ENCODE peak calls at places on chromosomes 13 and 19, in ten cellular contexts. H, N, L, C, E, Z, I, A, B and K are unnamed samples.

GRCh38 chr19:58511353-58512208 is at the start of gene SLC27A5:
- DNase-seq in H (no peak), N (no peak), L (no peak), C (no peak), E (no peak), Z (no peak), I (no peak), A (peak), B (no peak), K (no peak)

GRCh38 chr19:18322318-18322758 is 538 bp downstream of the LSM4 start:
- DNase-seq in H (peak), N (no peak), L (peak), C (peak), E (peak), Z (no peak), I (peak), A (peak), B (peak), K (peak)

GRCh38 chr13:73938375-73939070 is 195.7 kb downstream of the KLF12 start:
- DNase-seq in H (peak), N (no peak), L (no peak), C (peak), E (peak), Z (no peak), I (no peak), A (no peak), B (no peak), K (no peak)

GRCh38 chr19:49938662-49939061 is 9.4 kb upstream of the NUP62 start:
- DNase-seq in H (no peak), N (no peak), L (no peak), C (no peak), E (no peak), Z (peak), I (no peak), A (no peak), B (no peak), K (no peak)

GRCh38 chr13:34654203-34654602 is 287.9 kb upstream of the NBEA start:
- DNase-seq in H (no peak), N (no peak), L (no peak), C (no peak), E (no peak), Z (no peak), I (no peak), A (no peak), B (no peak), K (no peak)

GRCh38 chr13:96898855-96899254 is 95.4 kb downstream of the OXGR1 start:
- DNase-seq in H (no peak), N (no peak), L (no peak), C (no peak), E (no peak), Z (no peak), I (no peak), A (no peak), B (no peak), K (no peak)

GRCh38 chr13:101792189-101792588 is 339.7 kb downstream of the ITGBL1 start:
- DNase-seq in H (no peak), N (no peak), L (no peak), C (no peak), E (no peak), Z (no peak), I (no peak), A (no peak), B (no peak), K (no peak)

GRCh38 chr19:31344403-31344802 is 4.8 kb downstream of the TSHZ3 start:
- DNase-seq in H (no peak), N (no peak), L (no peak), C (no peak), E (no peak), Z (no peak), I (no peak), A (no peak), B (no peak), K (no peak)

GRCh38 chr19:16383584-16384161 is 59.0 kb downstream of the KLF2 start:
- DNase-seq in H (no peak), N (no peak), L (no peak), C (no peak), E (no peak), Z (no peak), I (peak), A (no peak), B (no peak), K (no peak)

GRCh38 chr19:44823373-44823698 is 14.4 kb downstream of the BCAM start:
- DNase-seq in H (no peak), N (no peak), L (no peak), C (no peak), E (no peak), Z (no peak), I (no peak), A (no peak), B (no peak), K (no peak)

GRCh38 chr19:49155830-49156346 is 692 bp upstream of the HRC start:
- DNase-seq in H (no peak), N (no peak), L (no peak), C (no peak), E (no peak), Z (peak), I (no peak), A (no peak), B (no peak), K (no peak)

GRCh38 chr13:50410921-50411712 is 395.9 kb downstream of the KCNRG start:
- DNase-seq in H (peak), N (no peak), L (peak), C (peak), E (peak), Z (no peak), I (no peak), A (no peak), B (peak), K (peak)

GRCh38 chr19:37251308-37252229 is 33.6 kb downstream of the ZNF383 start:
- DNase-seq in H (peak), N (peak), L (no peak), C (peak), E (peak), Z (peak), I (peak), A (peak), B (peak), K (no peak)

GRCh38 chr19:4010808-4011110 is 3.2 kb downstream of the PIAS4 start:
- DNase-seq in H (no peak), N (peak), L (no peak), C (no peak), E (no peak), Z (no peak), I (no peak), A (no peak), B (no peak), K (no peak)

GRCh38 chr13:112943309-112944125 is 25.5 kb upstream of the MCF2L start:
- DNase-seq in H (peak), N (peak), L (peak), C (peak), E (peak), Z (peak), I (no peak), A (peak), B (peak), K (peak)

GRCh38 chr19:2720777-2721569 is at the start of gene DIRAS1:
- DNase-seq in H (peak), N (peak), L (no peak), C (no peak), E (no peak), Z (no peak), I (no peak), A (no peak), B (no peak), K (no peak)

GRCh38 chr13:44932850-44933251 is 56.4 kb downstream of the NUFIP1 start:
- DNase-seq in H (peak), N (no peak), L (no peak), C (peak), E (peak), Z (no peak), I (no peak), A (no peak), B (no peak), K (no peak)

GRCh38 chr13:64471916-64472315 is 2758.2 kb downstream of the PCDH9 start:
- DNase-seq in H (peak), N (no peak), L (peak), C (peak), E (peak), Z (no peak), I (no peak), A (no peak), B (no peak), K (no peak)

GRCh38 chr19:35816846-35817245 is 4.2 kb upstream of the PRODH2 start:
- DNase-seq in H (no peak), N (no peak), L (no peak), C (no peak), E (no peak), Z (no peak), I (no peak), A (no peak), B (no peak), K (no peak)

GRCh38 chr13:45518525-45519235 is 53.9 kb downstream of the COG3 start:
- DNase-seq in H (peak), N (no peak), L (no peak), C (peak), E (peak), Z (no peak), I (no peak), A (no peak), B (no peak), K (peak)

GRCh38 chr13:104385409-104385808 is 1319.2 kb upstream of the SLC10A2 start:
- DNase-seq in H (peak), N (no peak), L (no peak), C (peak), E (peak), Z (no peak), I (no peak), A (no peak), B (no peak), K (no peak)

GRCh38 chr13:80296638-80297037 is 44.3 kb downstream of the SPRY2 start:
- DNase-seq in H (no peak), N (no peak), L (no peak), C (no peak), E (no peak), Z (no peak), I (no peak), A (no peak), B (no peak), K (no peak)

DNA sequence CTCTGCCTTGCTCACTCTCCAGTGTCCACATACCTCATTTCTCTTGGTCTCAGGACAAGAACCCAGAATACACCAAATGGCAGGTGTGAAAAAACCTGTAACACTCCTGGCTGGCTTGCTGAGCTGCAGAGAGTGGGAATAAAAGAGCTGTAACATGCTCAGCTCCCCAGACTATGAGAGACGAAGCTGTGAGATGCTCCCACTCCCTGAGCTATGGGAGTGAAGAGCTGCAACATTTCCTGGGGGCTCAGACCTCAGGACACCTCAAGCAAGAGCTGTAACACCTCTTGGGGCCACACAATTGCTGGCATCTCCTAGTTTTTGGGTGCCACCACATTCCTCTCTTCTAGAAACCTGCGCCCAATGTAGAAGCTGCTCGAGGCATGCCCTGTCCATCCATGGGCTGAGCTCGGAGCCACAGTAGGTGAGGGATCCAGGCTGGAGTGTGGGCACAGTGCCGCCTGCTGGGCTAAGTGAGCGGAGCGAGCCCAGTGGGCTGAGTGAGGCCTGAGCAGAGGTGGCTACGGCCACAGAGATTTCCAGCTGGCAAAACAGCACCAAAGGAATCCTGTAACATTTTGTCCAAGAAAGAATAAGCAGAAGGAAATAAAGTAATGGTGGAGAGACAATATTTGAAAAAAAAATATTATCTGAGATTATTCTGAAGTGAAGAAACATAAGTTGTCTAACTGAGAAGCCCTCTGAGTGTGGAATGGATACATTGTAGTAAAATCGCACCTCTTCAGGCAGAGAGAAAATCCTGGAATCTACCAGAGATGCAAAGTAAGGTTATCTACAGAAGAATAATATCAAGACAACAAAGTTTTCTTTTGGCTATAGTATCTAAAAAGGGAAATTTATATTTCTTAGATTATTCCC is 186.2 kb upstream of the PCDH9 start:
- DNase-seq in H (peak), N (peak), L (peak), C (peak), E (peak), Z (peak), I (no peak), A (no peak), B (no peak), K (peak)
- TF ChIP-seq CTCF in H (peak), N (no peak), L (peak), C (peak), E (no peak), Z (no peak), I (no peak), A (no peak), B (no peak), K (peak)

GRCh38 chr13:29564828-29565227 is 30.7 kb downstream of the SLC7A1 start:
- DNase-seq in H (no peak), N (no peak), L (no peak), C (no peak), E (no peak), Z (no peak), I (no peak), A (no peak), B (no peak), K (no peak)
- TF ChIP-seq CTCF in H (no peak), N (no peak), L (no peak), C (no peak), E (no peak), Z (no peak), I (no peak), A (no peak), B (no peak), K (no peak)

GRCh38 chr13:20721058-20721453 is 17.6 kb downstream of the IL17D start:
- DNase-seq in H (no peak), N (no peak), L (no peak), C (no peak), E (no peak), Z (no peak), I (no peak), A (no peak), B (no peak), K (no peak)

GRCh38 chr13:20720499-20720898 is 17.0 kb downstream of the IL17D start:
- DNase-seq in H (no peak), N (no peak), L (no peak), C (no peak), E (no peak), Z (no peak), I (no peak), A (no peak), B (no peak), K (no peak)

GRCh38 chr13:20717581-20718542 is 14.4 kb downstream of the IL17D start:
- DNase-seq in H (no peak), N (no peak), L (no peak), C (no peak), E (no peak), Z (no peak), I (no peak), A (no peak), B (no peak), K (no peak)

GRCh38 chr13:20718958-20719566 is 15.6 kb downstream of the IL17D start:
- DNase-seq in H (no peak), N (no peak), L (no peak), C (no peak), E (no peak), Z (no peak), I (no peak), A (no peak), B (no peak), K (no peak)

GRCh38 chr13:20719783-20720182 is 16.3 kb downstream of the IL17D start:
- DNase-seq in H (no peak), N (no peak), L (no peak), C (no peak), E (no peak), Z (no peak), I (no peak), A (no peak), B (no peak), K (no peak)
- TF ChIP-seq CTCF in H (no peak), N (no peak), L (no peak), C (no peak), E (no peak), Z (no peak), I (no peak), A (no peak), B (no peak), K (no peak)

GRCh38 chr13:71242191-71242590 is 624.8 kb downstream of the DACH1 start:
- DNase-seq in H (peak), N (no peak), L (no peak), C (peak), E (no peak), Z (no peak), I (no peak), A (no peak), B (no peak), K (no peak)

GRCh38 chr13:71237332-71237731 is 629.7 kb downstream of the DACH1 start:
- DNase-seq in H (no peak), N (no peak), L (no peak), C (no peak), E (no peak), Z (no peak), I (no peak), A (no peak), B (no peak), K (no peak)

GRCh38 chr13:71244181-71244580 is 622.8 kb downstream of the DACH1 start:
- DNase-seq in H (no peak), N (no peak), L (no peak), C (no peak), E (no peak), Z (no peak), I (no peak), A (no peak), B (no peak), K (no peak)

DNA sequence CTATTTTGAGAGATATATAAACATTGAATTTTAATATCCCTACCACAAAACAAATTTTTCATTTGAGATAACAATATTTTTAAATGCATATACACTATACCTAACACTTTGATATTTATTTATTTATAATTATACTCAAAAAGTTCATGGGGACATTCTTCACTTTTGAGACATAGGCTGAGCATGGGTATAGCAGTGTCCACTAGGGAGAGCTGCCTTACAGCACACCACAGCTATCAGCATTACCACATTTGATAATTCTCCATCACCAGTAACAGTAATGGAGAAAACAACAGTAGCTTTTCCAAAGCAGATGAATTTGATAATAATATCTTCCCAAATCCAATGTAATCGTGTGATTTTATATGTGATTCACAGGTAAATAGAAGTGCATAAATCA is 626.1 kb downstream of the DACH1 start:
- DNase-seq in H (peak), N (no peak), L (peak), C (peak), E (no peak), Z (no peak), I (no peak), A (no peak), B (no peak), K (no peak)
- TF ChIP-seq CTCF in H (peak), N (peak), L (peak), C (peak), E (peak), Z (no peak), I (no peak), A (no peak), B (no peak), K (peak)

DNA sequence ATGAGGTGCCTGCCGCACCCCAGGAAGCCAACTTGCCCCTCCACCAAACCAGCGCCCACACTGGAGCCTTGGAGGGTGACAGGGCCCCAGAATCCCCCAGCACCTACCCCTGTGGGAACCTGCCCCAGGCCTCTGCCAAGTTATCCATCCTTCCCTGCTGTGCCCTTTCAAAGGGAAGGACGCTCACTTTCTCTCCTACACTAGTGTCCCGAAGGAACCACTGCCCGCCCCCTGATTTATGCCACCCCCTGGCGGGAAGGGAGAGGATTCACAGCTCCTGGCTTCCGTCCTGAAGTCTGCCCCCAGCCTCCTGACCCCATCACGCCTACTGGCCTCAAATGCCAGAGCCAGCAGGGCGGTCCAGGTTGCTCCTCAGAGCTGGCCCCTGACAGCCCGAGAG is 1.4 kb downstream of the EVI5L start:
- DNase-seq in H (peak), N (no peak), L (peak), C (peak), E (peak), Z (no peak), I (no peak), A (peak), B (no peak), K (peak)
- TF ChIP-seq CTCF in H (peak), N (no peak), L (peak), C (peak), E (no peak), Z (no peak), I (no peak), A (peak), B (no peak), K (peak)

GRCh38 chr19:38684078-38684861 is 36.8 kb downstream of the ACTN4 start:
- DNase-seq in H (peak), N (peak), L (peak), C (peak), E (peak), Z (no peak), I (no peak), A (peak), B (peak), K (peak)

GRCh38 chr19:38685666-38686529 is 38.4 kb downstream of the ACTN4 start:
- DNase-seq in H (peak), N (peak), L (no peak), C (peak), E (no peak), Z (no peak), I (no peak), A (no peak), B (no peak), K (peak)

GRCh38 chr19:38684862-38685665 is 37.6 kb downstream of the ACTN4 start:
- DNase-seq in H (no peak), N (peak), L (no peak), C (no peak), E (no peak), Z (no peak), I (no peak), A (no peak), B (no peak), K (no peak)

GRCh38 chr19:38687837-38688378 is 40.5 kb downstream of the ACTN4 start:
- DNase-seq in H (no peak), N (no peak), L (no peak), C (no peak), E (no peak), Z (no peak), I (no peak), A (no peak), B (no peak), K (no peak)

GRCh38 chr19:38686530-38686888 is 39.1 kb downstream of the ACTN4 start:
- DNase-seq in H (no peak), N (peak), L (no peak), C (no peak), E (no peak), Z (no peak), I (no peak), A (peak), B (no peak), K (no peak)
- TF ChIP-seq CTCF in H (no peak), N (no peak), L (no peak), C (no peak), E (no peak), Z (no peak), I (no peak), A (no peak), B (no peak), K (no peak)

DNA sequence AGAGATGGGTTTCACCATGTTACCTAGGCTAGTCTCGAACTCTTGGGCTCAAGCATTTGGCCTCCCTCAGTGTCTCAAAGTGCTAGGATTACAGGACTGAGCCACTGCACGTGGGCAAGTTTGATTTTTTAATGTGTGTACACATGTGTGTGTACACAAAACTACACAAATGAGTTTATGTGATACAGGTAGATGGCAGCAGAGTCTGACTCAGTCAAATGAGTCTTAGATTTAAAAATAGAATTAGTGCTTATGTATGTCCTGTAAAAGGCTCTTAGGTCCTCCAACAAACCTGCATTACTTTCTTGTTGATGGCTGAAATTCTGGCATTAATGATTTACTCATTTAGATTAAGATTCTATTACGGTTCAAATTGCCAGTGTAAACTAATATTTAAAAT is 293.7 kb downstream of the PCDH17 start:
- DNase-seq in H (no peak), N (no peak), L (no peak), C (no peak), E (no peak), Z (no peak), I (no peak), A (no peak), B (no peak), K (no peak)
- TF ChIP-seq CTCF in H (no peak), N (no peak), L (no peak), C (no peak), E (no peak), Z (no peak), I (no peak), A (no peak), B (no peak), K (peak)

DNA sequence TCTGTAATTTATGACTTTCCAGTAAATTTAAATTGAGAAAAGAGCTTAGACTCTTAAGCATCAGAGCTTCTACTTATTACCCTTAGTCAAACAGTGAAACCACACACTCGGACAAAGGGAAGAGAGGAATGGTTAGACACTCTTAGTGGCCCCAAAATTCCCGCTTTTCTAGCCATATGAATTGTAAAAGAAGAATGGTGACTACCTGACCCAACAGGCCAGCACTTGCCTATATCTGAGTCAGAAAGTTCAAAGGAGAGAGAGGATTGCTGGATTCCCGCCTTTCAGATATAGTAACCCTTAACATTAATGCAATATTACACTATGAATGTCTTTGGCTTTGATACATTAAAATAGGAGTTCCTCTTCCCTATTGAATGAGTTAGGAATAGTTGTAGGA is 317.3 kb downstream of the PCDH17 start:
- DNase-seq in H (no peak), N (no peak), L (no peak), C (no peak), E (peak), Z (no peak), I (no peak), A (no peak), B (no peak), K (no peak)
- TF ChIP-seq CTCF in H (no peak), N (no peak), L (no peak), C (no peak), E (no peak), Z (no peak), I (no peak), A (no peak), B (no peak), K (no peak)